ENCODE peak calls at places on chromosomes 16 and 17, in five cellular contexts. One of them, this sample, is unnamed. For H3K4me1, the result is how much of the 10 kb centered on the place peaks cover.

GRCh38 chr16:9297437-9298113 is 206.1 kb downstream of the HAPSTR1 start:
- DNase-seq in left lung: no peak
- DNase-seq in tibial artery: peak
- DNase-seq in mammary epithelial cell: no peak
- DNase-seq in pancreas: no peak
- DNase-seq in this sample: no peak

GRCh38 chr16:5490499-5490898 is 392.9 kb upstream of the EEF2KMT start:
- DNase-seq in left lung: no peak
- DNase-seq in tibial artery: no peak
- DNase-seq in mammary epithelial cell: no peak
- DNase-seq in pancreas: no peak
- DNase-seq in this sample: peak

GRCh38 chr17:81044764-81045589 is 10.0 kb downstream of the BAIAP2 start:
- DNase-seq in left lung: peak
- DNase-seq in tibial artery: peak
- DNase-seq in mammary epithelial cell: peak
- DNase-seq in pancreas: no peak
- DNase-seq in this sample: peak

GRCh38 chr17:2179615-2180295 is 123.8 kb downstream of the SMG6 start:
- DNase-seq in left lung: peak
- DNase-seq in tibial artery: peak
- DNase-seq in mammary epithelial cell: no peak
- DNase-seq in pancreas: no peak
- DNase-seq in this sample: peak

GRCh38 chr17:41492771-41493170 is 3.1 kb upstream of the KRT36 start:
- DNase-seq in left lung: no peak
- DNase-seq in tibial artery: no peak
- DNase-seq in mammary epithelial cell: no peak
- DNase-seq in pancreas: no peak
- DNase-seq in this sample: no peak

GRCh38 chr17:64146418-64147109 is 16.6 kb upstream of the ERN1 start:
- DNase-seq in left lung: peak
- DNase-seq in tibial artery: peak
- DNase-seq in mammary epithelial cell: peak
- DNase-seq in pancreas: peak
- DNase-seq in this sample: peak

GRCh38 chr17:1532836-1533602 is 16.6 kb upstream of the INPP5K start:
- DNase-seq in left lung: no peak
- DNase-seq in tibial artery: no peak
- DNase-seq in mammary epithelial cell: no peak
- DNase-seq in pancreas: no peak
- DNase-seq in this sample: no peak

GRCh38 chr17:38747385-38748328 is 479 bp downstream of the PCGF2 start:
- DNase-seq in left lung: no peak
- DNase-seq in tibial artery: no peak
- DNase-seq in mammary epithelial cell: peak
- DNase-seq in pancreas: peak
- DNase-seq in this sample: peak

GRCh38 chr16:19098173-19098572 is 15.6 kb upstream of the ITPRIPL2 start:
- DNase-seq in left lung: no peak
- DNase-seq in tibial artery: peak
- DNase-seq in mammary epithelial cell: no peak
- DNase-seq in pancreas: no peak
- DNase-seq in this sample: no peak

GRCh38 chr17:8674344-8675305 is 44.1 kb upstream of the MYH10 start:
- DNase-seq in left lung: peak
- DNase-seq in tibial artery: peak
- DNase-seq in mammary epithelial cell: no peak
- DNase-seq in pancreas: no peak
- DNase-seq in this sample: no peak

GRCh38 chr16:8600144-8600856 is 10.0 kb upstream of the TMEM114 start:
- DNase-seq in left lung: no peak
- DNase-seq in tibial artery: no peak
- DNase-seq in mammary epithelial cell: no peak
- DNase-seq in pancreas: no peak
- DNase-seq in this sample: no peak

GRCh38 chr16:30372725-30373124 is 1.9 kb upstream of the MYL11 start:
- DNase-seq in left lung: no peak
- DNase-seq in tibial artery: no peak
- DNase-seq in mammary epithelial cell: no peak
- DNase-seq in pancreas: no peak
- DNase-seq in this sample: no peak

GRCh38 chr16:11363927-11364258 is 18.6 kb downstream of the RMI2 start:
- DNase-seq in left lung: no peak
- DNase-seq in tibial artery: no peak
- DNase-seq in mammary epithelial cell: no peak
- DNase-seq in pancreas: no peak
- DNase-seq in this sample: no peak

GRCh38 chr17:38721802-38722201 is 8.3 kb upstream of the CISD3 start:
- DNase-seq in left lung: no peak
- DNase-seq in tibial artery: no peak
- DNase-seq in mammary epithelial cell: no peak
- DNase-seq in pancreas: no peak
- DNase-seq in this sample: no peak

GRCh38 chr17:10812674-10813073 is 8.8 kb upstream of the TMEM238L start:
- DNase-seq in left lung: no peak
- DNase-seq in tibial artery: no peak
- DNase-seq in mammary epithelial cell: no peak
- DNase-seq in pancreas: peak
- DNase-seq in this sample: no peak

GRCh38 chr16:85173981-85174751 is 61.9 kb upstream of the CIBAR2 start:
- DNase-seq in left lung: no peak
- DNase-seq in tibial artery: no peak
- DNase-seq in mammary epithelial cell: peak
- DNase-seq in pancreas: peak
- DNase-seq in this sample: no peak

GRCh38 chr17:32489320-32490100 is 2.7 kb downstream of the CDK5R1 start:
- DNase-seq in left lung: no peak
- DNase-seq in tibial artery: no peak
- DNase-seq in mammary epithelial cell: no peak
- DNase-seq in pancreas: no peak
- DNase-seq in this sample: no peak

DNA sequence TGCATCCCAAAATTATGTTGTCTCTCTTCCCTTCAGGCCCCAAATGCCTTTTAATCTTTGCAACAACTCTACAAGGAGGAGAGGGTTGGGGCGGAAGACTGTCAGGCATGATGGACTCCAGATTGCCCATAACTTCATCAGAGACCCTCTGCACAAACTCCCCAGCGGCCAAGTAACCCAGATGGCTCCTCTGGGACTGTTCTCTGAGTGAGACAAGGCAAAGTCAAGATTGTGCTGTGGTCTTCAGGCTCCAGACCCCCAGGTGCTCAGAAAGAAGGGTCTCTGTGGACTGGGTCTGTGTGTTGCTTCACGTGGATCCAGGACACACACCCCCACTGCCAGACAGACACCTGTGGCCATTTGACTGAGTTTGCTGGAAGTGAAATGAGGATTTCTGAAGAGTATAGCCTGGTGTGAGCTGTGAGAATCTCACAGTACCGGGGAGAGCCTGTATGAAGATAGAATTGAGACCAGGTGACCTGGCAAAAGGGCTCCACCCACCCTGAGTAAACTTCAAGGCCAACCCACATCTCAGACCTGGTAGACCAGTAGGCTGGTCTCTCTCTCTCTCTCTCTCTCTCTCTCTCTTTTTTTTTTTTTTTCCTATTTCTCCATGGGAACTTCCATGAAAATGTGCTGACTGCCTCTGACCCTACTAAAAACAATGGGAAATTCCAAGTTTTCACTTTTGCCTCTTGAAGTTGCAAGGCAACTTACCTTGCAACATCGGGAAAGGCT is 354.1 kb downstream of the SOX9 start:
- DNase-seq in left lung: no peak
- DNase-seq in tibial artery: no peak
- DNase-seq in mammary epithelial cell: peak
- DNase-seq in pancreas: no peak
- DNase-seq in this sample: no peak
- H3K4me1 ChIP-seq in left lung: under half
- H3K4me1 ChIP-seq in tibial artery: under half
- H3K4me1 ChIP-seq in mammary epithelial cell: under half
- H3K4me1 ChIP-seq in pancreas: under half
- H3K4me1 ChIP-seq in this sample: under half

DNA sequence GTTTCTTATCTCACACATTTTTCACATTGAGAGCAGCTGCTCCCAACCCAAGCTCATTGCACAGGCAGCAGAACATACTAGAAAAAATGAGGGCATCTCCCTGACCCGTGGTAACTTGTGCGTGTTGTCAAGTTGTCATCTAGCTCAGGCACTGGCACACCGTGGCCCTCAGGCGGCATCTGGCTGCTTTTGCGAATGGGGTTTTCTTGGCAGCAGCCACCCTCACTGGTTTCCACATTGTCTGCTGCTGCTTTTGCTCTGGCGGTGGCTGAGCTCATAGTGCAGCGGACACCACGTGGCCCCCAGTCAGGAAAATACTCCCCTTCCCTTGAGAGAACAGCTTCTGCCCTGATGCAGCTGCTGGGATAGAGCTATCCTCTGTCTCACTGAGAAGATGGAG is 9.4 kb upstream of the TEDC2 start:
- DNase-seq in left lung: no peak
- DNase-seq in tibial artery: no peak
- DNase-seq in mammary epithelial cell: no peak
- DNase-seq in pancreas: no peak
- DNase-seq in this sample: no peak
- H3K27ac ChIP-seq in left lung: no peak
- H3K27ac ChIP-seq in tibial artery: no peak
- H3K27ac ChIP-seq in mammary epithelial cell: no peak
- H3K27ac ChIP-seq in pancreas: no peak
- H3K27ac ChIP-seq in this sample: no peak

DNA sequence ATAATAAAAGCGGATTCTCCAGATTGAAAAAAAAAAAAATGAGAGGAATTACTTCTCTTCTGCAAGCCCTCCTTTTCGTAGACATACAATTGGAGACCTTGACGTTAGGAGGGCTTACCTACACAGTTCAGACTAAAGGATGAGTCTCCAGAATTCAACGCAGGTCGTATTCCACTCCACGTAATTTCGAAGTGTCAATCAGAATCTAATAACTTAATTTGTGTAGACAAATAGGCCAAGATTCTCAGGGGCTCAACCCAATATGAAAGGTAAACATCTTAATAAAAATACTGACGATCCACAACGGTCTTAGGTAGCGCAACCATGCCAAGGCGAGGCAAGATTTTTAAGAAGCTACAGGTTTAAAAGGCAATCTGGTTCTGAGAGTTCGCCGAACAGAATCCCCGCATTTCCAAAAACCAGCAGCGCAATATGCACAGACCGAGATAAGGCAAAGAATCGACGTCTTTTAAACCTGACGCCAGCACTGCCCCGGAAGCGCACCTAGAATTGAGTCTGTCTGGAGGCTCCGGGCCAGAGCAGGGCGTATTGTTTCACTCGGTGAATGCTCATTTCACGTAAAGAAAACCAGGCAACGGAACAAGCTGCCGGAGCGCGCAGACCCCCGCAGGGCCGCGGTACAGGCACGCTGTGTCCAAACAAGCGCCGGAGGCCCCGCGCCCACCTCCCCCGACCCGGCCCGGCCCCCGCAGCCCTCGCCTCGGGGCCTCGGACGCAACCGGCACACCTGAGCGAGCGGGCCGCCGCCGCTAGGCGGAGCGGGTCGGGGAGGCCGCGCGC is 623 bp downstream of the MBTPS1 start:
- DNase-seq in left lung: peak
- DNase-seq in tibial artery: no peak
- DNase-seq in mammary epithelial cell: peak
- DNase-seq in pancreas: no peak
- DNase-seq in this sample: no peak
- TF ChIP-seq CTCF in left lung: peak
- TF ChIP-seq CTCF in tibial artery: peak
- TF ChIP-seq CTCF in mammary epithelial cell: no peak
- TF ChIP-seq CTCF in pancreas: peak
- TF ChIP-seq CTCF in this sample: peak

DNA sequence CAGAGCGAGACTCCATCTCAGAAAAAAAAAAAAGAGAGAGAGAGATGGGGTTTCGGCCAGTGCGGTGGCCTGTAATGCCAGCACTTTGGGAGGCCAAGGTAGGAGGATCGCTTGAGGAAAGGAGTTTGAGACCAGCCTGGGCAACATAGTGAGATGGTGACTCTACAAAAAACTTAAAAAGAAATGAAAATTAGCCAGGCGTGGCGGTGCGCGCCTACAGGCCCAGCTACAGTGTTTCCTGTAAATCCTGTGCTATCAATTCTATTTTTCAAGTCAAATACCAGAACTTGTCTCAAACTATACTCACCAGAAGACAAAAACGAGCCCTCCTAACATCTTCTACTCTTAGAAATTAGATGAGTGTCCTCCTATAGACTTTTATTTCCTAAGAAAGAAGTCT is 19.3 kb downstream of the UBE2O start:
- DNase-seq in left lung: no peak
- DNase-seq in tibial artery: peak
- DNase-seq in mammary epithelial cell: no peak
- DNase-seq in pancreas: no peak
- DNase-seq in this sample: no peak
- H3K4me1 ChIP-seq in left lung: under half
- H3K4me1 ChIP-seq in tibial artery: under half
- H3K4me1 ChIP-seq in mammary epithelial cell: under half
- H3K4me1 ChIP-seq in pancreas: under half
- H3K4me1 ChIP-seq in this sample: under half

GRCh38 chr16:50209548-50210265 is 56.6 kb downstream of the TENT4B start:
- DNase-seq in left lung: no peak
- DNase-seq in tibial artery: no peak
- DNase-seq in mammary epithelial cell: no peak
- DNase-seq in pancreas: no peak
- DNase-seq in this sample: no peak
- H3K27ac ChIP-seq in left lung: peak
- H3K27ac ChIP-seq in tibial artery: peak
- H3K27ac ChIP-seq in mammary epithelial cell: peak
- H3K27ac ChIP-seq in pancreas: no peak
- H3K27ac ChIP-seq in this sample: no peak